ENCODE peak calls at places on chromosomes 3 and 15, in seven cellular contexts. W is activated CD8-positive, alpha-beta memory T cell treated with anti-CD3 and anti-CD28 coated beads for 4 hours; S is central memory CD8-positive, alpha-beta T cell; G is neural progenitor cell; E is CMK; X is activated effector memory CD4-positive, alpha-beta T cell treated with anti-CD3 and anti-CD28 coated beads, Interleukin-2, amount 50 U/mL, for 16 hours; Z is endothelial cell. A is an unnamed sample.

GRCh38 chr15:74784854-74785715 is 3.2 kb downstream of the CSK start:
- DNase-seq in X (peak), W (no peak), Z (no peak), G (no peak), S (no peak), E (no peak), A (no peak)

GRCh38 chr15:68384451-68385239 is 47.3 kb downstream of the ITGA11 start:
- DNase-seq in W (no peak), X (peak), G (no peak), S (no peak), Z (no peak), E (no peak), A (no peak)

GRCh38 chr3:117016359-117016758 is 306.8 kb downstream of the TUSC7 start:
- DNase-seq in G (peak), W (no peak), Z (no peak), X (no peak), E (no peak), S (no peak), A (no peak)

GRCh38 chr3:100437879-100438622 is 36.7 kb downstream of the LNP1 start:
- DNase-seq in G (no peak), W (no peak), E (no peak), Z (no peak), X (no peak), S (no peak), A (no peak)

GRCh38 chr15:63551400-63551799 is 45.8 kb upstream of the FBXL22 start:
- DNase-seq in S (no peak), W (no peak), G (no peak), E (no peak), Z (no peak), X (no peak), A (no peak)

GRCh38 chr3:51500632-51501131 is 867 bp upstream of the DCAF1 start:
- DNase-seq in S (no peak), X (peak), Z (no peak), W (no peak), E (no peak), G (no peak), A (no peak)

GRCh38 chr3:186022931-186023330 is 85.1 kb upstream of the TRA2B start:
- DNase-seq in W (no peak), E (no peak), X (no peak), Z (no peak), G (no peak), S (no peak), A (no peak)

GRCh38 chr15:99509686-99510461 is 55.9 kb upstream of the MEF2A start:
- DNase-seq in X (no peak), S (no peak), E (no peak), G (no peak), Z (no peak), W (no peak), A (no peak)

GRCh38 chr3:178665747-178666146 is 129.5 kb downstream of the KCNMB2 start:
- DNase-seq in X (no peak), S (no peak), G (no peak), W (no peak), E (no peak), Z (no peak), A (no peak)

GRCh38 chr3:15197340-15198029 is 8.6 kb upstream of the CAPN7 start:
- DNase-seq in W (no peak), E (no peak), S (no peak), G (no peak), Z (no peak), X (no peak), A (no peak)

GRCh38 chr3:111728566-111728935 is 130.5 kb upstream of the PHLDB2 start:
- DNase-seq in W (no peak), X (no peak), E (no peak), Z (no peak), G (no peak), S (no peak), A (no peak)

GRCh38 chr15:71083349-71083748 is 31.9 kb upstream of the THSD4 start:
- DNase-seq in E (no peak), G (no peak), X (no peak), W (no peak), Z (no peak), S (no peak), A (no peak)

GRCh38 chr15:77075528-77075927 is 4.6 kb upstream of the TSPAN3 start:
- DNase-seq in W (no peak), Z (no peak), E (no peak), S (no peak), X (no peak), G (no peak), A (no peak)

GRCh38 chr3:120147072-120147871 is 53.0 kb upstream of the GSK3B start:
- DNase-seq in E (no peak), S (peak), G (peak), Z (no peak), W (peak), X (peak), A (no peak)

GRCh38 chr15:80856809-80857377 is 77.7 kb downstream of the CEMIP start:
- DNase-seq in W (no peak), E (no peak), S (no peak), X (no peak), Z (no peak), G (peak), A (no peak)

GRCh38 chr3:138367326-138367850 is 19.0 kb downstream of the MRAS start:
- DNase-seq in E (no peak), S (no peak), X (peak), Z (no peak), W (no peak), G (no peak), A (no peak)

GRCh38 chr3:50671331-50671730 is 3.4 kb upstream of the DOCK3 start:
- DNase-seq in Z (no peak), G (no peak), E (no peak), S (no peak), X (no peak), W (no peak), A (no peak)

GRCh38 chr3:48592519-48593087 is 2.5 kb downstream of the COL7A1 start:
- DNase-seq in G (no peak), W (no peak), Z (no peak), E (no peak), S (no peak), X (no peak), A (no peak)

GRCh38 chr3:99400352-99400751 is 238.0 kb upstream of the COL8A1 start:
- DNase-seq in S (no peak), E (no peak), Z (no peak), W (no peak), X (no peak), G (no peak), A (no peak)

GRCh38 chr15:81277851-81278250 is 46.1 kb downstream of the STARD5 start:
- DNase-seq in S (no peak), W (no peak), E (no peak), G (no peak), Z (no peak), X (no peak), A (no peak)

A was measured in retina.